ENCODE peak calls at places on chromosomes 16 and 17, in seven cellular contexts. K is memory B cell; R is gastroesophageal sphincter; O is RWPE2; U is naive thymus-derived CD4-positive, alpha-beta T cell; F is HepG2; S is naive B cell. G is an unnamed sample.

GRCh38 chr17:17391575-17392370 is 85.0 kb upstream of the MED9 start:
- ATAC-seq in F (no peak), U (peak), K (peak), O (no peak), S (peak), R (no peak), G (peak)

GRCh38 chr17:70624208-70624607 is 454.9 kb downstream of the KCNJ2 start:
- ATAC-seq in K (no peak), R (no peak), S (no peak), U (no peak), F (no peak), O (no peak), G (no peak)

GRCh38 chr17:47621293-47622178 is 28.2 kb upstream of the KPNB1 start:
- ATAC-seq in F (no peak), U (no peak), K (no peak), O (peak), R (peak), S (no peak), G (no peak)

GRCh38 chr17:68599091-68599872 is 1.9 kb downstream of the FAM20A start:
- ATAC-seq in O (no peak), S (no peak), K (no peak), U (no peak), R (peak), F (peak), G (no peak)

GRCh38 chr17:65712383-65713267 is 151.2 kb upstream of the AXIN2 start:
- ATAC-seq in R (peak), O (no peak), K (no peak), U (no peak), S (no peak), F (no peak), G (peak)

GRCh38 chr17:56822725-56823124 is 11.0 kb downstream of the C17orf67 start:
- ATAC-seq in U (no peak), R (no peak), S (no peak), F (peak), O (no peak), K (no peak), G (no peak)

GRCh38 chr17:38797828-38798227 is 1.5 kb downstream of the PIP4K2B start:
- ATAC-seq in F (no peak), K (no peak), O (no peak), R (no peak), U (no peak), S (no peak), G (no peak)

GRCh38 chr16:76749780-76750375 is 441.1 kb upstream of the MON1B start:
- ATAC-seq in F (no peak), K (no peak), S (no peak), U (no peak), R (no peak), O (no peak), G (no peak)

GRCh38 chr17:50953831-50954601 is 87.9 kb upstream of the TOB1 start:
- ATAC-seq in O (peak), S (no peak), U (no peak), K (no peak), F (no peak), R (no peak), G (no peak)

GRCh38 chr16:80693553-80693952 is 110.8 kb downstream of the CDYL2 start:
- ATAC-seq in S (no peak), U (no peak), F (no peak), R (no peak), O (no peak), K (no peak), G (peak)

GRCh38 chr17:44901323-44901965 is 2.2 kb upstream of the EFTUD2 start:
- ATAC-seq in O (no peak), S (no peak), R (no peak), F (no peak), U (no peak), K (no peak), G (no peak)

GRCh38 chr16:3542601-3543373 is 34.4 kb downstream of the NLRC3 start:
- ATAC-seq in K (no peak), O (no peak), U (no peak), S (no peak), F (peak), R (no peak), G (no peak)

GRCh38 chr16:22139008-22139407 is 23.3 kb upstream of the SDR42E2 start:
- ATAC-seq in R (no peak), O (peak), K (no peak), U (no peak), F (peak), S (no peak), G (no peak)

GRCh38 chr16:68548947-68549346 is 9.9 kb downstream of the ZFP90 start:
- ATAC-seq in U (peak), K (peak), O (no peak), R (no peak), S (peak), F (no peak), G (peak)

GRCh38 chr17:50517504-50518264 is 9.4 kb downstream of the MYCBPAP start:
- ATAC-seq in R (no peak), F (peak), S (no peak), U (no peak), O (no peak), K (no peak), G (no peak)

GRCh38 chr17:31537558-31537957 is 146.1 kb downstream of the RAB11FIP4 start:
- ATAC-seq in F (peak), K (no peak), O (no peak), S (no peak), U (no peak), R (peak), G (no peak)

GRCh38 chr16:5895137-5895536 is 797.5 kb upstream of the EEF2KMT start:
- ATAC-seq in K (no peak), F (no peak), S (no peak), U (no peak), R (no peak), O (peak), G (no peak)

GRCh38 chr16:30567160-30567990 is 4.1 kb downstream of the ZNF688 start:
- ATAC-seq in R (no peak), K (no peak), U (peak), F (no peak), O (no peak), S (no peak), G (peak)

GRCh38 chr16:57859331-57859730 is 57.0 kb upstream of the KIFC3 start:
- ATAC-seq in O (peak), F (peak), S (no peak), K (no peak), R (no peak), U (no peak), G (no peak)

GRCh38 chr17:82013772-82014321 is 8.8 kb downstream of the CENPX start:
- ATAC-seq in S (no peak), O (no peak), R (no peak), K (no peak), F (peak), U (no peak), G (no peak)

GRCh38 chr17:82231562-82232321 is 2.9 kb downstream of the SLC16A3 start:
- ATAC-seq in S (no peak), U (peak), R (peak), F (peak), O (peak), K (no peak), G (no peak)

GRCh38 chr17:31541559-31541958 is 150.1 kb downstream of the RAB11FIP4 start:
- ATAC-seq in S (no peak), O (no peak), K (no peak), R (no peak), U (no peak), F (peak), G (peak)

GRCh38 chr17:42780816-42781638 is 617 bp downstream of the WNK4 start:
- ATAC-seq in F (peak), O (no peak), U (no peak), K (no peak), R (peak), S (peak), G (no peak)

GRCh38 chr16:19639986-19640421 is 78.0 kb downstream of the KNOP1 start:
- ATAC-seq in K (no peak), O (no peak), F (no peak), R (no peak), U (peak), S (no peak), G (peak)

GRCh38 chr17:39861235-39861634 is 2.9 kb downstream of the IKZF3 start:
- ATAC-seq in S (no peak), F (no peak), U (no peak), R (no peak), K (no peak), O (no peak), G (peak)

G was measured in activated T-helper 17 cell treated with anti-CD3 and anti-CD28 coated beads, Interleukin-2, amount 50 U/mL, for 72 hours.